ENCODE peak calls at places on chromosomes 2 and 18, in eight cellular contexts. One of them, this sample, is unnamed.

GRCh38 chr2:191321861-191322662 is 76.9 kb downstream of the MYO1B start:
- DNase-seq in mesenchymal stem cell: peak
- DNase-seq in hypothalamus: no peak
- DNase-seq in stimulated activated CD4-positive, alpha-beta T cell treated with anti-CD3 and anti-CD28 coated beads, Interleukin-1b, Interleukin-23, amount 100 ng/mL, for 1 hour: no peak
- DNase-seq in HAP-1: no peak
- DNase-seq in activated naive CD4-positive, alpha-beta T cell treated with anti-CD3 and anti-CD28 coated beads for 36 hours: peak
- DNase-seq in NCI-H2029: no peak
- DNase-seq in lower lobe of right lung: no peak
- DNase-seq in this sample: no peak

GRCh38 chr2:44168684-44169154 is at the start of gene PPM1B:
- DNase-seq in mesenchymal stem cell: no peak
- DNase-seq in hypothalamus: peak
- DNase-seq in stimulated activated CD4-positive, alpha-beta T cell treated with anti-CD3 and anti-CD28 coated beads, Interleukin-1b, Interleukin-23, amount 100 ng/mL, for 1 hour: peak
- DNase-seq in HAP-1: no peak
- DNase-seq in activated naive CD4-positive, alpha-beta T cell treated with anti-CD3 and anti-CD28 coated beads for 36 hours: peak
- DNase-seq in NCI-H2029: no peak
- DNase-seq in lower lobe of right lung: peak
- DNase-seq in this sample: peak

GRCh38 chr2:189393440-189394111 is 47.7 kb upstream of the WDR75 start:
- DNase-seq in mesenchymal stem cell: peak
- DNase-seq in hypothalamus: no peak
- DNase-seq in stimulated activated CD4-positive, alpha-beta T cell treated with anti-CD3 and anti-CD28 coated beads, Interleukin-1b, Interleukin-23, amount 100 ng/mL, for 1 hour: no peak
- DNase-seq in HAP-1: peak
- DNase-seq in activated naive CD4-positive, alpha-beta T cell treated with anti-CD3 and anti-CD28 coated beads for 36 hours: no peak
- DNase-seq in NCI-H2029: no peak
- DNase-seq in lower lobe of right lung: no peak
- DNase-seq in this sample: no peak

GRCh38 chr18:72941001-72941400 is 73.2 kb upstream of the NETO1 start:
- DNase-seq in mesenchymal stem cell: no peak
- DNase-seq in hypothalamus: no peak
- DNase-seq in stimulated activated CD4-positive, alpha-beta T cell treated with anti-CD3 and anti-CD28 coated beads, Interleukin-1b, Interleukin-23, amount 100 ng/mL, for 1 hour: no peak
- DNase-seq in HAP-1: no peak
- DNase-seq in activated naive CD4-positive, alpha-beta T cell treated with anti-CD3 and anti-CD28 coated beads for 36 hours: no peak
- DNase-seq in NCI-H2029: no peak
- DNase-seq in lower lobe of right lung: no peak
- DNase-seq in this sample: no peak

GRCh38 chr2:133200684-133201421 is 367.4 kb downstream of the NCKAP5 start:
- DNase-seq in mesenchymal stem cell: peak
- DNase-seq in hypothalamus: no peak
- DNase-seq in stimulated activated CD4-positive, alpha-beta T cell treated with anti-CD3 and anti-CD28 coated beads, Interleukin-1b, Interleukin-23, amount 100 ng/mL, for 1 hour: no peak
- DNase-seq in HAP-1: no peak
- DNase-seq in activated naive CD4-positive, alpha-beta T cell treated with anti-CD3 and anti-CD28 coated beads for 36 hours: no peak
- DNase-seq in NCI-H2029: no peak
- DNase-seq in lower lobe of right lung: no peak
- DNase-seq in this sample: peak

GRCh38 chr2:1632006-1632348 is 112.3 kb downstream of the PXDN start:
- DNase-seq in mesenchymal stem cell: peak
- DNase-seq in hypothalamus: no peak
- DNase-seq in stimulated activated CD4-positive, alpha-beta T cell treated with anti-CD3 and anti-CD28 coated beads, Interleukin-1b, Interleukin-23, amount 100 ng/mL, for 1 hour: no peak
- DNase-seq in HAP-1: no peak
- DNase-seq in activated naive CD4-positive, alpha-beta T cell treated with anti-CD3 and anti-CD28 coated beads for 36 hours: no peak
- DNase-seq in NCI-H2029: no peak
- DNase-seq in lower lobe of right lung: no peak
- DNase-seq in this sample: peak

GRCh38 chr18:78494204-78494603 is 485.4 kb upstream of the SALL3 start:
- DNase-seq in mesenchymal stem cell: no peak
- DNase-seq in hypothalamus: no peak
- DNase-seq in stimulated activated CD4-positive, alpha-beta T cell treated with anti-CD3 and anti-CD28 coated beads, Interleukin-1b, Interleukin-23, amount 100 ng/mL, for 1 hour: no peak
- DNase-seq in HAP-1: no peak
- DNase-seq in activated naive CD4-positive, alpha-beta T cell treated with anti-CD3 and anti-CD28 coated beads for 36 hours: no peak
- DNase-seq in NCI-H2029: no peak
- DNase-seq in lower lobe of right lung: no peak
- DNase-seq in this sample: no peak

GRCh38 chr2:16487686-16488085 is 177.9 kb downstream of the CYRIA start:
- DNase-seq in mesenchymal stem cell: peak
- DNase-seq in hypothalamus: no peak
- DNase-seq in stimulated activated CD4-positive, alpha-beta T cell treated with anti-CD3 and anti-CD28 coated beads, Interleukin-1b, Interleukin-23, amount 100 ng/mL, for 1 hour: no peak
- DNase-seq in HAP-1: no peak
- DNase-seq in activated naive CD4-positive, alpha-beta T cell treated with anti-CD3 and anti-CD28 coated beads for 36 hours: no peak
- DNase-seq in NCI-H2029: no peak
- DNase-seq in lower lobe of right lung: no peak
- DNase-seq in this sample: no peak

GRCh38 chr2:39118786-39119499 is 1.9 kb downstream of the SOS1 start:
- DNase-seq in mesenchymal stem cell: peak
- DNase-seq in hypothalamus: no peak
- DNase-seq in stimulated activated CD4-positive, alpha-beta T cell treated with anti-CD3 and anti-CD28 coated beads, Interleukin-1b, Interleukin-23, amount 100 ng/mL, for 1 hour: no peak
- DNase-seq in HAP-1: peak
- DNase-seq in activated naive CD4-positive, alpha-beta T cell treated with anti-CD3 and anti-CD28 coated beads for 36 hours: no peak
- DNase-seq in NCI-H2029: no peak
- DNase-seq in lower lobe of right lung: no peak
- DNase-seq in this sample: no peak

GRCh38 chr2:192194065-192194865 is 468 bp downstream of the TMEFF2 start:
- DNase-seq in mesenchymal stem cell: peak
- DNase-seq in hypothalamus: peak
- DNase-seq in stimulated activated CD4-positive, alpha-beta T cell treated with anti-CD3 and anti-CD28 coated beads, Interleukin-1b, Interleukin-23, amount 100 ng/mL, for 1 hour: no peak
- DNase-seq in HAP-1: no peak
- DNase-seq in activated naive CD4-positive, alpha-beta T cell treated with anti-CD3 and anti-CD28 coated beads for 36 hours: peak
- DNase-seq in NCI-H2029: no peak
- DNase-seq in lower lobe of right lung: peak
- DNase-seq in this sample: peak

GRCh38 chr2:70553584-70554337 is at the start of gene TGFA:
- DNase-seq in mesenchymal stem cell: peak
- DNase-seq in hypothalamus: peak
- DNase-seq in stimulated activated CD4-positive, alpha-beta T cell treated with anti-CD3 and anti-CD28 coated beads, Interleukin-1b, Interleukin-23, amount 100 ng/mL, for 1 hour: peak
- DNase-seq in HAP-1: peak
- DNase-seq in activated naive CD4-positive, alpha-beta T cell treated with anti-CD3 and anti-CD28 coated beads for 36 hours: peak
- DNase-seq in NCI-H2029: peak
- DNase-seq in lower lobe of right lung: peak
- DNase-seq in this sample: peak

GRCh38 chr18:74806700-74807416 is 209.2 kb downstream of the ZNF407 start:
- DNase-seq in mesenchymal stem cell: peak
- DNase-seq in hypothalamus: no peak
- DNase-seq in stimulated activated CD4-positive, alpha-beta T cell treated with anti-CD3 and anti-CD28 coated beads, Interleukin-1b, Interleukin-23, amount 100 ng/mL, for 1 hour: no peak
- DNase-seq in HAP-1: no peak
- DNase-seq in activated naive CD4-positive, alpha-beta T cell treated with anti-CD3 and anti-CD28 coated beads for 36 hours: no peak
- DNase-seq in NCI-H2029: no peak
- DNase-seq in lower lobe of right lung: no peak
- DNase-seq in this sample: no peak